ENCODE peak calls at places on chromosomes 13 and 19, in four cellular contexts. One of them, this sample, is unnamed.

GRCh38 chr19:33883869-33884519 is 87.3 kb downstream of the KCTD15 start:
- DNase-seq in spleen: peak
- DNase-seq in stomach: no peak
- DNase-seq in iris pigment epithelial cell: no peak
- DNase-seq in this sample: no peak

GRCh38 chr19:40461669-40462221 is 3.8 kb downstream of the BLVRB start:
- DNase-seq in spleen: peak
- DNase-seq in stomach: no peak
- DNase-seq in iris pigment epithelial cell: no peak
- DNase-seq in this sample: no peak

GRCh38 chr13:95385808-95386207 is 84.6 kb upstream of the ABCC4 start:
- DNase-seq in spleen: no peak
- DNase-seq in stomach: no peak
- DNase-seq in iris pigment epithelial cell: no peak
- DNase-seq in this sample: no peak

GRCh38 chr13:90276208-90276607 is 1071.3 kb upstream of the MIR17HG start:
- DNase-seq in spleen: no peak
- DNase-seq in stomach: no peak
- DNase-seq in iris pigment epithelial cell: no peak
- DNase-seq in this sample: no peak

GRCh38 chr13:94658926-94659649 is 53.3 kb downstream of the SOX21 start:
- DNase-seq in spleen: no peak
- DNase-seq in stomach: no peak
- DNase-seq in iris pigment epithelial cell: peak
- DNase-seq in this sample: no peak

GRCh38 chr19:37991176-37991835 is 84.3 kb downstream of the SIPA1L3 start:
- DNase-seq in spleen: peak
- DNase-seq in stomach: no peak
- DNase-seq in iris pigment epithelial cell: no peak
- DNase-seq in this sample: no peak

GRCh38 chr19:39372941-39373340 is 18.0 kb downstream of the PAF1 start:
- DNase-seq in spleen: no peak
- DNase-seq in stomach: no peak
- DNase-seq in iris pigment epithelial cell: peak
- DNase-seq in this sample: no peak

GRCh38 chr19:36140289-36141038 is 598 bp downstream of the CAPNS1 start:
- DNase-seq in spleen: no peak
- DNase-seq in stomach: peak
- DNase-seq in iris pigment epithelial cell: peak
- DNase-seq in this sample: peak

GRCh38 chr13:107883561-107884175 is 331.7 kb downstream of the LIG4 start:
- DNase-seq in spleen: no peak
- DNase-seq in stomach: no peak
- DNase-seq in iris pigment epithelial cell: peak
- DNase-seq in this sample: no peak

GRCh38 chr13:94550030-94550738 is 45.8 kb downstream of the TGDS start:
- DNase-seq in spleen: no peak
- DNase-seq in stomach: peak
- DNase-seq in iris pigment epithelial cell: peak
- DNase-seq in this sample: peak

GRCh38 chr13:73109969-73110368 is 51.2 kb downstream of the KLF5 start:
- DNase-seq in spleen: no peak
- DNase-seq in stomach: no peak
- DNase-seq in iris pigment epithelial cell: no peak
- DNase-seq in this sample: no peak

This sample was measured in cerebellum.